ENCODE peak calls at places on chromosomes 11 and 22, in ten cellular contexts. G, L, P, E, V, D, A, X, H and U are unnamed samples.

GRCh38 chr11:36398261-36398953 is 102.3 kb downstream of the PRR5L start:
- DNase-seq in G (peak), H (no peak), A (no peak), D (no peak), V (no peak), L (no peak), P (no peak), X (no peak), E (no peak), U (peak)

GRCh38 chr11:69130586-69131566 is 24.9 kb upstream of the SMIM38 start:
- DNase-seq in P (peak), X (no peak), V (peak), E (no peak), A (no peak), H (no peak), D (no peak), L (no peak), G (no peak), U (no peak)

GRCh38 chr11:62554377-62554776 is 7.8 kb upstream of the AHNAK start:
- DNase-seq in V (no peak), P (peak), H (no peak), D (no peak), X (no peak), E (no peak), L (peak), A (no peak), G (no peak), U (peak)

GRCh38 chr11:3123761-3124733 is 41.1 kb downstream of the OSBPL5 start:
- DNase-seq in X (no peak), L (peak), P (peak), D (no peak), G (peak), A (peak), V (peak), H (peak), E (no peak), U (peak)

GRCh38 chr11:18757742-18758294 is 31.8 kb upstream of the IGSF22 start:
- DNase-seq in H (no peak), G (no peak), L (no peak), D (no peak), A (no peak), V (no peak), X (no peak), P (no peak), E (no peak), U (no peak)

GRCh38 chr22:29840498-29840897 is 2.4 kb upstream of the ASCC2 start:
- DNase-seq in E (no peak), G (peak), X (no peak), D (no peak), L (peak), A (no peak), P (peak), V (no peak), H (no peak), U (no peak)

GRCh38 chr22:50171319-50171964 is 911 bp downstream of the PANX2 start:
- DNase-seq in E (no peak), X (no peak), D (no peak), A (no peak), L (no peak), P (no peak), V (no peak), H (no peak), G (no peak), U (no peak)

GRCh38 chr11:31264834-31265233 is 104.7 kb downstream of the DCDC1 start:
- DNase-seq in G (no peak), X (no peak), H (no peak), A (no peak), L (no peak), D (no peak), E (no peak), V (no peak), P (no peak), U (no peak)

GRCh38 chr11:12455938-12456337 is 78.6 kb downstream of the PARVA start:
- DNase-seq in P (peak), V (no peak), E (no peak), L (peak), D (no peak), A (no peak), X (no peak), H (no peak), G (no peak), U (no peak)

GRCh38 chr11:2271327-2272240 is 1.2 kb upstream of the ASCL2 start:
- DNase-seq in L (no peak), H (no peak), D (peak), X (no peak), A (no peak), V (no peak), G (no peak), E (no peak), P (no peak), U (no peak)

GRCh38 chr11:131977854-131978253 is 607.4 kb downstream of the NTM start:
- DNase-seq in H (peak), A (no peak), G (peak), L (peak), X (no peak), D (no peak), V (no peak), P (peak), E (no peak), U (peak)

GRCh38 chr11:102172127-102172848 is 62.0 kb downstream of the YAP1 start:
- DNase-seq in L (peak), D (no peak), E (no peak), G (peak), A (no peak), X (no peak), H (no peak), V (peak), P (peak), U (peak)

GRCh38 chr11:76629133-76629852 is 41.3 kb downstream of the LRRC32 start:
- DNase-seq in H (no peak), V (peak), A (no peak), G (peak), P (peak), X (peak), D (no peak), L (peak), E (no peak), U (no peak)

GRCh38 chr11:77039491-77040400 is 5.5 kb downstream of the B3GNT6 start:
- DNase-seq in E (no peak), V (peak), X (no peak), L (peak), P (peak), D (no peak), G (no peak), A (no peak), H (peak), U (peak)

GRCh38 chr11:30015725-30016449 is 943 bp downstream of the KCNA4 start:
- DNase-seq in V (no peak), G (no peak), A (no peak), H (no peak), L (no peak), D (no peak), P (no peak), X (no peak), E (no peak), U (no peak)

GRCh38 chr22:24185501-24186351 is 4.4 kb downstream of the SUSD2 start:
- DNase-seq in P (no peak), A (no peak), X (no peak), E (no peak), H (no peak), D (no peak), L (no peak), G (no peak), V (no peak), U (no peak)

GRCh38 chr11:118547132-118547531 is 16.1 kb downstream of the TMEM25 start:
- DNase-seq in E (no peak), V (peak), X (no peak), H (no peak), A (no peak), P (no peak), G (no peak), D (no peak), L (no peak), U (no peak)

GRCh38 chr11:10581481-10582019 is 13.1 kb upstream of the LYVE1 start:
- DNase-seq in P (peak), A (no peak), E (no peak), L (peak), X (no peak), H (peak), V (peak), G (peak), D (no peak), U (peak)

GRCh38 chr11:12559011-12559410 is 115.2 kb upstream of the TEAD1 start:
- DNase-seq in V (no peak), A (no peak), P (no peak), D (no peak), L (no peak), H (no peak), G (no peak), E (no peak), X (no peak), U (no peak)

GRCh38 chr11:131745405-131745804 is 375.0 kb downstream of the NTM start:
- DNase-seq in A (no peak), V (no peak), X (no peak), L (peak), P (peak), E (no peak), D (no peak), H (no peak), G (peak), U (no peak)

GRCh38 chr11:67452141-67452952 is at the start of gene GPR152:
- DNase-seq in X (no peak), E (no peak), L (no peak), A (no peak), G (no peak), H (no peak), D (no peak), P (no peak), V (peak), U (peak)

GRCh38 chr11:31809543-31809856 is 1.6 kb downstream of the PAX6 start:
- DNase-seq in P (no peak), G (no peak), V (no peak), A (no peak), D (no peak), E (no peak), X (no peak), H (no peak), L (no peak), U (no peak)

GRCh38 chr11:12090061-12090572 is 20.3 kb upstream of the MICAL2 start:
- DNase-seq in X (no peak), A (peak), V (no peak), D (no peak), E (no peak), G (peak), L (peak), P (peak), H (peak), U (peak)

GRCh38 chr11:69417211-69418085 is 64.0 kb upstream of the LINC01488 start:
- DNase-seq in V (no peak), E (no peak), P (no peak), H (no peak), X (no peak), G (no peak), A (no peak), D (no peak), L (no peak), U (no peak)

GRCh38 chr11:10443152-10443551 is 11.9 kb upstream of the AMPD3 start:
- DNase-seq in G (peak), L (no peak), H (no peak), V (no peak), A (no peak), X (no peak), E (no peak), D (no peak), P (no peak), U (no peak)

GRCh38 chr11:47980093-47980906 is at the start of gene PTPRJ:
- DNase-seq in G (no peak), X (peak), V (peak), L (peak), D (peak), H (peak), P (peak), E (peak), A (no peak), U (peak)

GRCh38 chr22:36237462-36238347 is 1.6 kb downstream of the APOL2 start:
- DNase-seq in P (no peak), V (no peak), D (no peak), A (no peak), E (no peak), L (no peak), G (no peak), X (no peak), H (no peak), U (peak)

GRCh38 chr22:33492210-33492651 is 428.0 kb downstream of the LARGE1 start:
- DNase-seq in P (peak), E (no peak), G (no peak), A (no peak), H (no peak), X (no peak), D (no peak), V (no peak), L (no peak), U (no peak)

GRCh38 chr11:116062526-116063171 is 558.4 kb upstream of the CADM1 start:
- DNase-seq in V (no peak), P (no peak), E (no peak), D (no peak), L (no peak), H (no peak), X (no peak), G (no peak), A (no peak), U (no peak)

GRCh38 chr11:86570020-86570419 is 102.4 kb downstream of the ME3 start:
- DNase-seq in G (peak), A (no peak), X (no peak), H (no peak), V (no peak), D (no peak), P (no peak), L (no peak), E (no peak), U (no peak)

GRCh38 chr11:44507896-44508440 is 57.5 kb upstream of the CD82 start:
- DNase-seq in D (no peak), L (no peak), A (no peak), X (no peak), H (no peak), E (no peak), G (no peak), P (no peak), V (no peak), U (peak)

GRCh38 chr22:19612866-19613572 is 88.8 kb upstream of the CLDN5 start:
- DNase-seq in E (no peak), P (no peak), H (no peak), L (no peak), G (no peak), V (no peak), A (no peak), X (no peak), D (no peak), U (no peak)

GRCh38 chr11:59224419-59224928 is 11.7 kb upstream of the MPEG1 start:
- DNase-seq in P (no peak), V (no peak), A (no peak), D (no peak), X (no peak), L (no peak), H (no peak), G (peak), E (no peak), U (no peak)

GRCh38 chr11:129871914-129872313 is 23.5 kb downstream of the NFRKB start:
- DNase-seq in X (no peak), A (no peak), E (no peak), D (no peak), P (no peak), L (no peak), H (no peak), V (no peak), G (no peak), U (no peak)